ENCODE peak calls at places on chromosomes 6 and 20, in ten cellular contexts. O is HL-60, Z is tibial artery, F is upper lobe of right lung, L is lung, B is OCI-LY7, H is left ventricle myocardium inferior, P is left lung, A is stomach, G is IMR-90. X is an unnamed sample.

GRCh38 chr20:14434379-14435136 is 97.1 kb upstream of the FLRT3 start:
- DNase-seq in F (no peak), Z (no peak), O (no peak), G (peak; percentile 76), P (no peak), A (no peak), L (no peak), H (no peak), B (no peak), X (no peak)

GRCh38 chr6:167141667-167142432 is 15.9 kb downstream of the GPR31 start:
- DNase-seq in B (peak; percentile 75), H (peak; percentile 28), A (peak; percentile 65), O (peak; percentile 10), F (no peak), P (peak; percentile 61), L (peak; percentile 42), G (no peak), Z (no peak), X (peak; percentile 63)

GRCh38 chr6:35142578-35142977 is 1.4 kb upstream of the TCP11 start:
- DNase-seq in O (no peak), Z (no peak), A (no peak), G (peak; percentile 43), F (no peak), B (no peak), L (no peak), P (no peak), H (no peak), X (no peak)

GRCh38 chr6:142842423-142843261 is 102.3 kb downstream of the HIVEP2 start:
- DNase-seq in F (no peak), H (no peak), L (no peak), A (no peak), G (peak; percentile 57), P (no peak), Z (no peak), B (no peak), O (no peak), X (no peak)

GRCh38 chr6:136952714-136953260 is 30.7 kb downstream of the SLC35D3 start:
- DNase-seq in Z (no peak), H (no peak), O (no peak), B (no peak), A (no peak), F (no peak), L (no peak), P (no peak), G (no peak), X (no peak)

GRCh38 chr20:20273281-20273680 is 94.6 kb upstream of the INSM1 start:
- DNase-seq in P (no peak), B (no peak), O (no peak), A (no peak), H (no peak), G (no peak), Z (no peak), L (no peak), F (no peak), X (no peak)

GRCh38 chr20:44884907-44885391 is 556 bp upstream of the YWHAB start:
- DNase-seq in B (no peak), A (no peak), F (no peak), O (no peak), H (no peak), L (no peak), Z (no peak), P (no peak), G (no peak), X (no peak)

GRCh38 chr6:21593927-21594421 is 423 bp downstream of the SOX4 start:
- DNase-seq in O (no peak), H (no peak), L (no peak), G (peak; percentile 72), Z (no peak), F (no peak), P (no peak), B (peak; percentile 55), A (peak; percentile 34), X (no peak)

GRCh38 chr6:135568366-135568765 is 70.8 kb upstream of the AHI1 start:
- DNase-seq in G (peak; percentile 95), P (no peak), L (no peak), O (no peak), A (peak; percentile 34), H (no peak), Z (no peak), B (no peak), F (no peak), X (peak; percentile 11)

GRCh38 chr6:116971959-116972358 is 94.9 kb downstream of the RFX6 start:
- DNase-seq in G (peak; percentile 31), O (no peak), Z (no peak), F (no peak), A (no peak), L (no peak), B (peak; percentile 50), H (no peak), P (no peak), X (no peak)

GRCh38 chr20:42846784-42847490 is 342.8 kb downstream of the PTPRT start:
- DNase-seq in A (no peak), O (no peak), F (no peak), B (no peak), G (no peak), H (no peak), Z (no peak), P (no peak), L (no peak), X (no peak)

GRCh38 chr6:169255643-169256042 is 2.0 kb upstream of the THBS2 start:
- DNase-seq in O (no peak), A (no peak), G (no peak), P (no peak), L (no peak), Z (no peak), F (no peak), B (no peak), H (no peak), X (no peak)

GRCh38 chr20:63409066-63409833 is 48.1 kb upstream of the CHRNA4 start:
- DNase-seq in O (no peak), G (no peak), F (no peak), H (no peak), P (no peak), L (no peak), A (no peak), B (peak; percentile 20), Z (no peak), X (no peak)

GRCh38 chr6:39203804-39204495 is 25.3 kb downstream of the KCNK5 start:
- DNase-seq in Z (no peak), A (peak; percentile 94), B (no peak), H (no peak), F (peak; percentile 88), G (no peak), L (peak; percentile 91), P (peak; percentile 87), O (no peak), X (no peak)

GRCh38 chr6:165220030-165220429 is 89.4 kb downstream of the C6orf118 start:
- DNase-seq in G (no peak), A (no peak), L (no peak), Z (no peak), H (no peak), O (no peak), P (no peak), F (no peak), B (no peak), X (no peak)

GRCh38 chr6:165219629-165220028 is 89.8 kb downstream of the C6orf118 start:
- DNase-seq in A (no peak), O (no peak), B (no peak), G (no peak), H (no peak), L (no peak), F (no peak), Z (no peak), P (no peak), X (no peak)

GRCh38 chr6:165222315-165223025 is 86.9 kb downstream of the C6orf118 start:
- DNase-seq in O (no peak), L (no peak), F (no peak), H (no peak), Z (no peak), B (no peak), P (no peak), G (no peak), A (no peak), X (no peak)

GRCh38 chr6:165227644-165228329 is 81.6 kb downstream of the C6orf118 start:
- DNase-seq in L (peak; percentile 39), Z (no peak), O (no peak), A (no peak), B (no peak), P (peak; percentile 51), G (no peak), H (no peak), F (no peak), X (no peak)

DNA sequence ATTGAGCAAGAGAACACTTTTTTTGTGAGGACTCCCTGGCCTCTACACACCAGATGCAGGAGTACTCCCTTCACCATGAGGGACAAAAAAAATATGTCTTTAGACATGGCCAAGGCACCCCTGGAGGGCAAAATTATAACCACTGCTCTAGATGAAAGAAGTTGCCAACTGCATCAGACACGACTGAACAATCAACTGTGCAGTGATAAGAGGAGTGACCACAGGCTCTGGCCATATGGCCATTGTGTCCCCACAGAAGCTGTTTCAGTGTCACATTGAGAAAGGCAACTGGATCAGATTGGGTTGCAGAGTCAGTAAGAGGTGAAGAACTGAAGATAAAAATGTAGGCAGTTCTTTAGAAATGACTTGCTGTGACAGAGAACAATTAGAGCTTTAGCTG is 85.7 kb downstream of the C6orf118 start:
- DNase-seq in Z (no peak), A (no peak), O (no peak), B (no peak), L (no peak), P (no peak), G (no peak), F (no peak), H (no peak), X (no peak)
- TF ChIP-seq CTCF in Z (no peak), A (no peak), O (no peak), B (no peak), L (no peak), P (no peak), G (no peak), F (no peak), H (no peak), X (no peak)

GRCh38 chr6:23465912-23466311 is 660.1 kb upstream of the NRSN1 start:
- DNase-seq in A (no peak), H (no peak), L (no peak), B (no peak), P (no peak), Z (no peak), O (no peak), G (no peak), F (no peak), X (no peak)
- H3K27ac ChIP-seq in A (no peak overlapping the region), H (no peak overlapping the region), L (no peak overlapping the region), B (no peak overlapping the region), P (no peak overlapping the region), Z (no peak overlapping the region), O (no peak overlapping the region), G (no peak overlapping the region), F (no peak overlapping the region), X (no peak overlapping the region)

DNA sequence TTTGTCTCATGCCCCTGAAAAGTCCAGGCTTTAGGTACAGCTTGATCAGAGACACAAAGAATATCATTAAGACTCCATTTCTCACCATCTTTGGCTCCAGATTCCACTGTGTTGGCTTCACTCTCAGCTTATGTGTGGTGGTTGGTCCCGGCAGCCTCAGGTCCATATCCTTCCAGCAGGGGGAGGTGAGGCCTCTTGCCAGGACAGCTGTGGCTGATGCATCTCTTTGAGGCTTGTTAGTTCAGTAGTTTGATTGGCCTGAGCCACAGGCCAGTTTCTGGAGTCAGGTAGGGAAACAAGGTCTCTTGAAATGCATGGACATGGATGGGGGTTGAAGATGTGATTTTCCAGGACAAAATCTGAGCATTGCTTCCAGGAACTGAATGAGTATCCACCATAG is 62.4 kb downstream of the JAG1 start:
- DNase-seq in A (no peak), B (peak; percentile 10), Z (peak; percentile 40), O (no peak), L (no peak), G (peak; percentile 66), P (no peak), H (peak; percentile 63), F (no peak), X (no peak)
- TF ChIP-seq CTCF in A (peak; percentile 26), B (peak; percentile 38), Z (peak; percentile 37), O (peak; percentile 3), L (no peak), G (peak; percentile 43), P (no peak), H (peak; percentile 72), F (peak; percentile 49), X (no peak)

GRCh38 chr6:100100776-100101175 is 106.8 kb upstream of the MCHR2 start:
- DNase-seq in L (no peak), F (no peak), O (no peak), G (no peak), B (no peak), H (no peak), A (no peak), P (no peak), Z (no peak), X (no peak)
- H3K27ac ChIP-seq in L (no peak overlapping the region), F (no peak overlapping the region), O (no peak overlapping the region), G (no peak overlapping the region), B (no peak overlapping the region), H (no peak overlapping the region), A (no peak overlapping the region), P (no peak overlapping the region), Z (no peak overlapping the region), X (no peak overlapping the region)